ENCODE peak calls at places on chromosome 9, in ten cellular contexts. One of them, this sample, is unnamed.

GRCh38 chr9:120891255-120891954 is 14.4 kb upstream of the PHF19 start:
- DNase-seq in CD8-positive, alpha-beta memory T cell: peak
- DNase-seq in GM12892: no peak
- DNase-seq in MCF 10A: no peak
- DNase-seq in right cardiac atrium: peak
- DNase-seq in frontal cortex: no peak
- DNase-seq in NCI-H1092 treated with DMSO at 0.1 percent for 48 hours: no peak
- DNase-seq in iris pigment epithelial cell: no peak
- DNase-seq in HFF-Myc: no peak
- DNase-seq in glutamatergic neuron: no peak
- DNase-seq in this sample: no peak

GRCh38 chr9:89445801-89446228 is 52.1 kb downstream of the SEMA4D start:
- DNase-seq in frontal cortex: no peak
- DNase-seq in GM12892: no peak
- DNase-seq in MCF 10A: no peak
- DNase-seq in HFF-Myc: no peak
- DNase-seq in NCI-H1092 treated with DMSO at 0.1 percent for 48 hours: no peak
- DNase-seq in glutamatergic neuron: no peak
- DNase-seq in right cardiac atrium: no peak
- DNase-seq in iris pigment epithelial cell: no peak
- DNase-seq in CD8-positive, alpha-beta memory T cell: no peak
- DNase-seq in this sample: no peak

GRCh38 chr9:94002316-94003140 is 47.4 kb upstream of the BARX1 start:
- DNase-seq in NCI-H1092 treated with DMSO at 0.1 percent for 48 hours: peak
- DNase-seq in GM12892: no peak
- DNase-seq in HFF-Myc: peak
- DNase-seq in MCF 10A: peak
- DNase-seq in iris pigment epithelial cell: peak
- DNase-seq in frontal cortex: no peak
- DNase-seq in right cardiac atrium: no peak
- DNase-seq in CD8-positive, alpha-beta memory T cell: no peak
- DNase-seq in glutamatergic neuron: no peak
- DNase-seq in this sample: peak

GRCh38 chr9:109452761-109453160 is 45.3 kb downstream of the PTPN3 start:
- DNase-seq in glutamatergic neuron: no peak
- DNase-seq in MCF 10A: peak
- DNase-seq in NCI-H1092 treated with DMSO at 0.1 percent for 48 hours: no peak
- DNase-seq in GM12892: no peak
- DNase-seq in iris pigment epithelial cell: peak
- DNase-seq in CD8-positive, alpha-beta memory T cell: no peak
- DNase-seq in frontal cortex: no peak
- DNase-seq in right cardiac atrium: no peak
- DNase-seq in HFF-Myc: no peak
- DNase-seq in this sample: no peak

GRCh38 chr9:249025-249424 is 34.4 kb downstream of the DOCK8 start:
- DNase-seq in HFF-Myc: no peak
- DNase-seq in CD8-positive, alpha-beta memory T cell: peak
- DNase-seq in NCI-H1092 treated with DMSO at 0.1 percent for 48 hours: no peak
- DNase-seq in glutamatergic neuron: no peak
- DNase-seq in iris pigment epithelial cell: no peak
- DNase-seq in MCF 10A: no peak
- DNase-seq in frontal cortex: no peak
- DNase-seq in right cardiac atrium: no peak
- DNase-seq in GM12892: no peak
- DNase-seq in this sample: no peak

GRCh38 chr9:92619601-92620300 is 50.2 kb downstream of the IPPK start:
- DNase-seq in MCF 10A: no peak
- DNase-seq in GM12892: no peak
- DNase-seq in glutamatergic neuron: no peak
- DNase-seq in CD8-positive, alpha-beta memory T cell: no peak
- DNase-seq in HFF-Myc: no peak
- DNase-seq in iris pigment epithelial cell: no peak
- DNase-seq in NCI-H1092 treated with DMSO at 0.1 percent for 48 hours: no peak
- DNase-seq in right cardiac atrium: no peak
- DNase-seq in frontal cortex: no peak
- DNase-seq in this sample: no peak

GRCh38 chr9:72509053-72509452 is 12.4 kb upstream of the TMC1 start:
- DNase-seq in glutamatergic neuron: no peak
- DNase-seq in iris pigment epithelial cell: peak
- DNase-seq in NCI-H1092 treated with DMSO at 0.1 percent for 48 hours: no peak
- DNase-seq in MCF 10A: peak
- DNase-seq in GM12892: no peak
- DNase-seq in HFF-Myc: no peak
- DNase-seq in right cardiac atrium: no peak
- DNase-seq in frontal cortex: no peak
- DNase-seq in CD8-positive, alpha-beta memory T cell: no peak
- DNase-seq in this sample: no peak

GRCh38 chr9:111959468-111959941 is 62.9 kb downstream of the UGCG start:
- DNase-seq in CD8-positive, alpha-beta memory T cell: no peak
- DNase-seq in NCI-H1092 treated with DMSO at 0.1 percent for 48 hours: no peak
- DNase-seq in frontal cortex: no peak
- DNase-seq in glutamatergic neuron: no peak
- DNase-seq in MCF 10A: peak
- DNase-seq in HFF-Myc: no peak
- DNase-seq in right cardiac atrium: no peak
- DNase-seq in iris pigment epithelial cell: peak
- DNase-seq in GM12892: no peak
- DNase-seq in this sample: no peak

GRCh38 chr9:106816524-106816923 is 46.4 kb upstream of the ZNF462 start:
- DNase-seq in right cardiac atrium: no peak
- DNase-seq in NCI-H1092 treated with DMSO at 0.1 percent for 48 hours: no peak
- DNase-seq in HFF-Myc: no peak
- DNase-seq in GM12892: no peak
- DNase-seq in glutamatergic neuron: no peak
- DNase-seq in frontal cortex: no peak
- DNase-seq in iris pigment epithelial cell: no peak
- DNase-seq in CD8-positive, alpha-beta memory T cell: no peak
- DNase-seq in MCF 10A: no peak
- DNase-seq in this sample: no peak

GRCh38 chr9:89500008-89500407 is 2.1 kb upstream of the SEMA4D start:
- DNase-seq in glutamatergic neuron: no peak
- DNase-seq in GM12892: no peak
- DNase-seq in CD8-positive, alpha-beta memory T cell: no peak
- DNase-seq in frontal cortex: no peak
- DNase-seq in MCF 10A: no peak
- DNase-seq in iris pigment epithelial cell: no peak
- DNase-seq in HFF-Myc: no peak
- DNase-seq in right cardiac atrium: peak
- DNase-seq in NCI-H1092 treated with DMSO at 0.1 percent for 48 hours: no peak
- DNase-seq in this sample: no peak